ENCODE peak calls at places on chromosomes 4 and X, in four cellular contexts. H is K562, J is GM12878, N is HepG2. M is an unnamed sample.

GRCh38 chr4:27090406-27090805 is 229.8 kb downstream of the STIM2 start:
- DNase-seq in H (no peak), J (no peak), N (no peak), M (no peak)

GRCh38 chr4:144574004-144574403 is 72.0 kb upstream of the HHIP start:
- DNase-seq in H (no peak), J (no peak), N (no peak), M (no peak)

GRCh38 chr4:106583567-106583966 is 215.0 kb upstream of the GIMD1 start:
- DNase-seq in H (no peak), J (no peak), N (no peak), M (no peak)

GRCh38 chr4:123546661-123547060 is 150.1 kb downstream of the SPRY1 start:
- DNase-seq in J (no peak), H (no peak), N (peak), M (no peak)

GRCh38 chrX:149074429-149074828 is 430.7 kb downstream of the IDS start:
- DNase-seq in N (no peak), H (no peak), J (peak), M (no peak)

GRCh38 chrX:1397441-1397840 is 5.5 kb upstream of the SLC25A6 start:
- DNase-seq in H (no peak), J (no peak), N (no peak), M (no peak)

GRCh38 chrX:47384502-47384901 is 14.1 kb downstream of the ZNF157 start:
- DNase-seq in H (peak), J (peak), N (peak), M (peak)

GRCh38 chrX:2577844-2578444 is 77.2 kb upstream of the DHRSX start:
- DNase-seq in H (no peak), J (no peak), N (no peak), M (no peak)

GRCh38 chr4:158010346-158010745 is 162.5 kb downstream of the GASK1B start:
- DNase-seq in H (no peak), J (no peak), N (no peak), M (no peak)

GRCh38 chr4:121011138-121011537 is 61.2 kb downstream of the NDNF start:
- DNase-seq in N (no peak), H (no peak), J (no peak), M (no peak)

GRCh38 chr4:3491681-3492405 is 28.7 kb downstream of the DOK7 start:
- DNase-seq in N (no peak), J (no peak), H (no peak), M (no peak)

GRCh38 chr4:185589067-185589844 is 53.9 kb upstream of the PDLIM3 start:
- DNase-seq in N (no peak), J (no peak), H (no peak), M (no peak)

GRCh38 chr4:109877400-109877799 is 29.5 kb downstream of the LRIT3 start:
- DNase-seq in J (peak), H (no peak), N (no peak), M (no peak)

GRCh38 chr4:31237242-31237641 is 517.1 kb downstream of the PCDH7 start:
- DNase-seq in J (no peak), N (no peak), H (no peak), M (no peak)

GRCh38 chr4:102427599-102427998 is 73.6 kb upstream of the NFKB1 start:
- DNase-seq in H (no peak), J (no peak), N (no peak), M (no peak)

GRCh38 chr4:38091636-38092035 is 131.4 kb downstream of the PTTG2 start:
- DNase-seq in N (no peak), J (no peak), H (no peak), M (no peak)

GRCh38 chr4:2712261-2712842 is 43.8 kb downstream of the TNIP2 start:
- DNase-seq in J (no peak), H (peak), N (no peak), M (no peak)

GRCh38 chr4:15392053-15392805 is 35.6 kb upstream of the C1QTNF7 start:
- DNase-seq in J (no peak), N (no peak), H (no peak), M (no peak)

GRCh38 chrX:63434665-63435064 is 83.5 kb upstream of the SPIN4 start:
- DNase-seq in N (no peak), H (peak), J (no peak), M (peak)

GRCh38 chr4:177612684-177613083 is 170.4 kb upstream of the AGA start:
- DNase-seq in J (no peak), H (no peak), N (no peak), M (no peak)

GRCh38 chrX:7083468-7084396 is 63.8 kb upstream of the STS start:
- DNase-seq in J (peak), N (no peak), H (no peak), M (no peak)

GRCh38 chr4:10554694-10555093 is 97.5 kb upstream of the ZNF518B start:
- DNase-seq in H (peak), N (peak), J (peak), M (peak)

GRCh38 chrX:21944136-21944615 is 3.7 kb downstream of the SMS start:
- DNase-seq in N (no peak), J (no peak), H (no peak), M (peak)

GRCh38 chr4:11496313-11496956 is 67.7 kb upstream of the HS3ST1 start:
- DNase-seq in H (no peak), N (no peak), J (no peak), M (no peak)

GRCh38 chrX:154327026-154327820 is 31.6 kb downstream of the TKTL1 start:
- DNase-seq in H (no peak), N (no peak), J (no peak), M (no peak)

GRCh38 chrX:112968351-112969133 is 127.9 kb upstream of the AMOT start:
- DNase-seq in N (no peak), J (no peak), H (no peak), M (no peak)

GRCh38 chr4:168515222-168516011 is 18.6 kb downstream of the PALLD start:
- DNase-seq in N (no peak), H (no peak), J (no peak), M (no peak)

DNA sequence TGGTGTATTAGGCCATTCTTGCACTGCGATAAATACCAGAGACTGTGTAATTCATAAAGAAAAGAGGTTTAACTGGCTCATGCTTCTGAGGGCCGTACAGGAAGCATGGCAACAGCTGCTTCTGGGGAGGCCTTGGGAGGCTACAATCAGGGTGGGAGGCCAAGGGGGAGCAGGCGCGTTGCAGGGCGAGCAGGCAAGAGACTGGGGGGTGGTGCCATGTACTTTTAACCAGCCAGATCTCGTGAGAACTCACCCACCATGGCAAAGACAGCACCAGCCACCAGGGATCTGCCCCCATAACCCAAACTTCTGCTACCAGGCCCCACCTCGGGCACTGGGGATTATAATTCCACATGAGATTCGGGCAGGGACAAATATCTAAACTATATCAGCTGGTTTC is 38.1 kb downstream of the RNF212 start:
- DNase-seq in N (no peak), H (no peak), J (no peak), M (no peak)
- TF ChIP-seq TCF7 in N (no peak), H (no peak), J (no peak), M (no peak)

GRCh38 chr4:147837854-147838253 is 106.0 kb downstream of the ARHGAP10 start:
- DNase-seq in H (no peak), J (no peak), N (no peak), M (no peak)

GRCh38 chr4:147837435-147837834 is 105.5 kb downstream of the ARHGAP10 start:
- DNase-seq in J (no peak), H (no peak), N (peak), M (no peak)

GRCh38 chr4:147840846-147841732 is 109.2 kb downstream of the ARHGAP10 start:
- DNase-seq in N (no peak), H (no peak), J (peak), M (no peak)

GRCh38 chr4:147839200-147839599 is 107.3 kb downstream of the ARHGAP10 start:
- DNase-seq in H (no peak), N (no peak), J (no peak), M (no peak)

DNA sequence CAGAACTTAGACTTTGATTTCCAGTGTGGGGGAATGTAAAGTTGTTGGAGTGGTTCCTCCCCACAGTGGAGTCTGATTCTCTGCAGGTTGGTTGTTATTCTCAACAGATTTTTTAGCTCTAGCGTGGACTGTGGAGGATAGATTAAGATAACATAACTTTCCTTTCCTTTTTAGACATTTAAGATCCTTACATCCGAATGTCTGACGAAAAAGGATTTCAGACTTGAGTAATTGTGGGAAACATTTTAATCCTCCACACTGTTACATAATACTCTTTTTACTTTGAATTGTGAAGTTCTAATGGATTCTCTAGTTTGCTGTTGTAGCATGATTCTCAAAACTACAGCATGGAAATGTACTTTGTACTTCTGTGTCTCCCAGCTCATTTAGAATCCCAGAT is 107.8 kb downstream of the ARHGAP10 start:
- DNase-seq in J (no peak), N (no peak), H (no peak), M (no peak)
- TF ChIP-seq TCF7 in J (no peak), N (no peak), H (no peak), M (no peak)

GRCh38 chr4:188554413-188554812 is 415.2 kb downstream of the TRIML1 start:
- DNase-seq in N (no peak), H (no peak), J (no peak), M (no peak)
- TF ChIP-seq TCF7 in N (no peak), H (no peak), J (no peak), M (no peak)

DNA sequence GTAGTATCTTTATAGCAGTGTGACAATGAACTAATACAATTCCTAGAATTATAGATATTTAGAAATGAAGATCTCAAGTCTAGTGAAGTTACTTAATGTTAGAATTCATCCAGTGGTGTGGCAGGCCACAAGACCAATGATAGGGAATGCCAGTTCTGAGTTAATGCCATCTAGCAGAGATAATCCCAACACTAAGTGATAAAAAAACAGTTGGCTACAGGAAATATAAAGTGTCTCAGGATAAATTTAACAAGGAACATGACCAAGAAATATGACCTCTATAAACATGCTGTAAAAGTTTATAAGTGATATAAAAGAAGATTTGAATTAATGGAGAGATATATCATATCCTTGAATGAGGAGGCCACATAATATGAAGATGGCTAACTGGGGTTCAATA is 1790.5 kb upstream of the ADGRL3 start:
- DNase-seq in H (no peak), N (no peak), J (no peak), M (no peak)
- TF ChIP-seq TCF7 in H (no peak), N (no peak), J (no peak), M (no peak)

DNA sequence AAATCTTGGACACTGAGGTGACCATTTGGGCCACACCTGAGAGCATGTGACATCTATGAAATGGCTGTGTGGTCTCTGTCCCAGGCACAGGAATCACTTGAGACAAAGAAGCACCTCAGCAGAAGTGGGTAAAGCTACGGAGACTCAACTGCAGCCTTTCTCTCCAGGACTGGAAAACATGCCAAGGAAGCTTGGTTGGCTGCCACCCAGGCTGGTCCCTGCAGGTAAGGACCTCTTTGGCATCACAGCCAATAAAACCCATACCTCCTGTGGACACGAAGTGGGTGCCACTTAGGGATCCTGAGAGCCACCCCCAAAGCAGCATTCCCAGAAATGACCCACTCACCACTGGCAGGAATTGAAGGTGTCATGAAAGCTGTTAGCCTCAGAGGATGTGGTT is 74.6 kb downstream of the LEF1 start:
- DNase-seq in H (no peak), J (no peak), N (no peak), M (no peak)
- TF ChIP-seq TCF7 in H (no peak), J (no peak), N (no peak), M (no peak)

DNA sequence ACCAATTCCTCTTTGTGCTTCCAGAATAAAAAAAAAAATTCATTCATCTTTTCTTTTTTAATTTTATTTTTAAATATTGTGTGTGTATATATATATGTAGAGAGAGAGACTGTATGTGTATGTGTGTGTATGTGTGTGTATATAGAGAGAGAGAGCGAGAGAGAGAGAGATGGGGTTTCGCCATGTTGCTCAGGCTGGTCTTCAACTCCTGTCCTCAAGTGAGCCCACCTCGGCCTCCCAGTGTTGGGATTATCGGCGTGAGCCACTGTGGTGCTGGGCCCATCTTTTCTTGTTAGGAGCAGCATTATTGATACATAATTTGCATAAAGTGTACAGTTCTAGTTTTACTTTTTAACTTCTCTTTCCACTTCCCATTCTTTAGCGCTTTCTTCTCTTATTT is 33.6 kb downstream of the KDM6A start:
- DNase-seq in J (no peak), H (no peak), N (no peak), M (no peak)
- TF ChIP-seq TCF7 in J (no peak), H (no peak), N (no peak), M (no peak)

M was measured in WTC11.